ENCODE peak calls at places on chromosomes 13 and 19, in four cellular contexts. F is GM10248, Y is adrenal gland, A is HFFc6. I is an unnamed sample.

GRCh38 chr19:40283414-40284250 is 1.5 kb downstream of the AKT2 start:
- DNase-seq in A (no peak), F (no peak), Y (no peak), I (no peak)

GRCh38 chr13:25783076-25783475 is 268.7 kb downstream of the SHISA2 start:
- DNase-seq in Y (no peak), A (no peak), F (no peak), I (no peak)

GRCh38 chr13:110275931-110276552 is 30.9 kb downstream of the COL4A1 start:
- DNase-seq in Y (peak), F (no peak), A (no peak), I (no peak)

GRCh38 chr19:45782820-45783785 is 813 bp upstream of the DMPK start:
- DNase-seq in F (no peak), A (peak), Y (peak), I (no peak)

GRCh38 chr19:48321372-48321621 is 4.1 kb upstream of the EMP3 start:
- DNase-seq in F (peak), A (peak), Y (peak), I (peak)

GRCh38 chr13:104315606-104316005 is 1249.4 kb upstream of the SLC10A2 start:
- DNase-seq in F (no peak), A (peak), Y (no peak), I (no peak)

GRCh38 chr19:49506575-49507105 is 5.8 kb upstream of the FCGRT start:
- DNase-seq in F (peak), Y (peak), A (no peak), I (peak)

GRCh38 chr13:113749507-113749906 is 9.5 kb upstream of the TMEM255B start:
- DNase-seq in Y (no peak), F (no peak), A (no peak), I (no peak)

GRCh38 chr19:20151617-20152145 is 15.3 kb upstream of the ZNF486 start:
- DNase-seq in A (no peak), F (no peak), Y (no peak), I (no peak)

GRCh38 chr13:85166891-85167290 is 632.3 kb downstream of the SLITRK6 start:
- DNase-seq in F (no peak), Y (no peak), A (no peak), I (no peak)

GRCh38 chr13:99506632-99507031 is 5.4 kb downstream of the TM9SF2 start:
- DNase-seq in F (peak), Y (no peak), A (no peak), I (no peak)

DNA sequence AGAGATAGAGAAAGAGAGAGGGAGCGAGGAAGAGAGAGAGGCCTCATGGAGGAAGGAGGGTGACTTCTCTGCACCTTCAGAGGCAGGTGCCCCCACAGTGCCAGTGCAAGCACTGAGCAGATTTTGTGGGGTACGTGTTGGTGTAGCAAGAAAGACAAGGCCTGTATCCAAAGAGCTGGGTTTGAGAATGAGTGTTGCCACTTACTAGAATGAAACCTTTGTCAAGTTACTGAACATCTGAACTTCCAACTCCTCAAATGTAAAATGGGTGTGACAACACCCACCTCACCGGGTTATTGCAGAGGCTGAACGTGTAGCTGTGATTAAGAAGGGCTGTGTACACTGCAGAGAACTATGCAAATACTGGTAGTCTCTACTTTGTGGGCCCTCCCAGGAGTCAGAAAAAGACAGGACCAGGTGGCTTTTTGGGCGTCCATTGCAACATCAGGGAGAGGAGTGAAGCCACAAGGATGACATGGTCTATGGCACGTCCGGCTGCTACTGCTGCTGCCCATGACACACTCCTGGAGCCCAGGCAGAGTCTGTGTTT is 54.3 kb upstream of the ATP12A start:
- DNase-seq in F (peak), A (no peak), Y (no peak), I (no peak)
- TF ChIP-seq CTCF in F (no peak), A (no peak), Y (no peak), I (no peak)

GRCh38 chr13:26806891-26807290 is 46.3 kb upstream of the GPR12 start:
- DNase-seq in F (no peak), Y (no peak), A (no peak), I (no peak)
- TF ChIP-seq CTCF in F (no peak), Y (no peak), A (no peak), I (no peak)

DNA sequence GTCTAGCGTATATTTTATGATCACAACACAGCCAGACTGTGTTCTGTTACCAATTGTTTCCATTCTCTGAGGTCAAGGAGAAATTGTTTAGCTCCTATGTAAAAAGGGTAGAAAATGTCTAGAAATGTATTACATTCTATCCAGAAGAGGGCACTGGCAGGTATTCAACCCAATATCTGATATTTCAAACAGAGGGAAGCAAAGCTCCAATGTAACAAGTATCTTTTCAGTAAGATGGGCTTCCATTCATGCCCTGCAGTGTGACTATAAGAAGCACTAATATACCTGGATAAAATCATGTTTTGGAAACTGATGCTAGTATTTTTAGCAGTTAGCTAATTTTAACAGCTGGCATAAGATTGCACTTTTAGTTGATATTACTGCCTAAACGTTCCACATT is 312.7 kb downstream of the FGF14 start:
- DNase-seq in Y (no peak), F (no peak), A (no peak), I (no peak)
- TF ChIP-seq CTCF in Y (no peak), F (no peak), A (no peak), I (no peak)

GRCh38 chr19:1608414-1609391 is 3.4 kb upstream of the UQCR11 start:
- DNase-seq in Y (no peak), F (no peak), A (no peak), I (no peak)
- TF ChIP-seq CTCF in Y (no peak), F (no peak), A (no peak), I (no peak)

DNA sequence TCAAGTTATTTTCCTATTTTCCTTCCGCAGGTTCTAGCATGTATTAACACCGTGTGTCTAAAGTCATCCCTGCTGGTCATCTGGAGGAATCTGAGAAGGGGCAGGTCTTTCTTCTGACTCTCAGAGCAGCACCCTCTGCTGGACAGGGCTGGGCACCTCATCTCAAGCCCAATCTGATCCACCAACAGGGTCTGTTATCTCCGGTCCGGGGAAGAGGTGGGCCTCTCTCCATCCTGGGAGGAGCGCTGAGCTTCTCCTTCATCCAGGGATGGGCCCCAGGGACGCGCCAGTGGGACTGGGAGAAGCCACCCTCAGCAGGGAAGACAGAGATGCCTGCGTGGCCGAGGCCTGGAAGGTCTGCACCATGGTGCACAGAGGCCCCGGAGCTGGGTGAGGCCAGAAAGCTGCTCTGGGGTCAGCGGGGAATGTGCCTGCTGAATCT is 26.0 kb upstream of the ZNF331 start:
- DNase-seq in A (peak), Y (peak), F (no peak), I (peak)
- TF ChIP-seq CTCF in A (peak), Y (peak), F (no peak), I (no peak)

DNA sequence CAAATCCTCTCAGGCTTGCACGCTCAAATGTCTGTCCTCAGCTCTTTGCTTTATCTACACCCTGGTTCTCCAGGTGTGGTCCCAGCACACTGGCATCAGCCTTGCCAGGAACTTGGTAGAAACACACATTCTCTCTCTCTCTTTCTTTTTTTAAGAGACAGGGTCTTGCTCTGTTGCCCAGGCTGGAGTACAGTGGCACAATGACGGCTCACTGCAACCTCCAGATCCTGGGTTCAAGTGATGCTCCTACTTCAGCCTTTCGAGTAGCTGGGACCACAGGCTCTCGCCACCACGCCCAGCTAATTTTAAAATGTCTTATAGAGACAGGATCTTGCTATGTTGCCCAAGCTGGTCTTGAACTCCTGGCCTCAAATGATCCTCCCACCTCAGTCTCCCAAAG is 20.8 kb downstream of the ADGRL1 start:
- DNase-seq in F (no peak), Y (no peak), A (no peak), I (no peak)
- TF ChIP-seq CTCF in F (no peak), Y (no peak), A (no peak), I (no peak)

I was measured in activated B cell treated with CpG ODN at 0.5 μM for 24 hours.